ENCODE peak calls at places on chromosomes 13 and 19, in nine cellular contexts. L is posterior vena cava, A is BE2C, J is HFFc6, N is non-pigmented ciliary epithelial cell, W is adipocyte, E is AG08396, Z is NCI-H446, P is hepatic stellate cell. V is an unnamed sample.

GRCh38 chr13:112996671-112997091 is 27.7 kb downstream of the MCF2L start:
- DNase-seq in L (no peak), A (no peak), J (no peak), N (no peak), W (no peak), E (no peak), Z (no peak), P (no peak), V (no peak)

GRCh38 chr13:23344923-23345322 is 88.6 kb downstream of the SACS start:
- DNase-seq in L (no peak), A (no peak), J (no peak), N (no peak), W (no peak), E (no peak), Z (no peak), P (no peak), V (no peak)

GRCh38 chr13:113305208-113305607 is 8.2 kb downstream of the LAMP1 start:
- DNase-seq in L (no peak), A (no peak), J (peak), N (peak), W (peak), E (peak), Z (no peak), P (no peak), V (no peak)

GRCh38 chr19:3024870-3025515 is 4.1 kb downstream of the TLE2 start:
- DNase-seq in L (no peak), A (peak), J (no peak), N (no peak), W (no peak), E (no peak), Z (no peak), P (no peak), V (no peak)

GRCh38 chr19:30117636-30118145 is 175.7 kb downstream of the URI1 start:
- DNase-seq in L (peak), A (no peak), J (no peak), N (no peak), W (no peak), E (no peak), Z (no peak), P (no peak), V (no peak)

GRCh38 chr13:112444001-112444311 is 67.8 kb downstream of the SPACA7 start:
- DNase-seq in L (no peak), A (peak), J (peak), N (no peak), W (peak), E (peak), Z (no peak), P (peak), V (peak)

GRCh38 chr13:77345150-77345780 is 18.4 kb upstream of the MYCBP2 start:
- DNase-seq in L (no peak), A (no peak), J (no peak), N (no peak), W (no peak), E (no peak), Z (no peak), P (no peak), V (no peak)

GRCh38 chr19:40954573-40954972 is 36.5 kb upstream of the CYP2B6 start:
- DNase-seq in L (no peak), A (no peak), J (no peak), N (no peak), W (no peak), E (no peak), Z (no peak), P (no peak), V (no peak)

GRCh38 chr13:99335087-99335486 is 27.9 kb upstream of the GPR183 start:
- DNase-seq in L (no peak), A (no peak), J (no peak), N (no peak), W (no peak), E (no peak), Z (no peak), P (no peak), V (no peak)

GRCh38 chr13:44307255-44307654 is 66.4 kb upstream of the SERP2 start:
- DNase-seq in L (no peak), A (no peak), J (no peak), N (no peak), W (no peak), E (no peak), Z (no peak), P (no peak), V (no peak)

GRCh38 chr19:708154-709141 is at the start of gene PALM:
- DNase-seq in L (no peak), A (peak), J (no peak), N (no peak), W (peak), E (no peak), Z (no peak), P (no peak), V (no peak)

GRCh38 chr13:40389081-40389641 is 277.3 kb downstream of the FOXO1 start:
- DNase-seq in L (no peak), A (no peak), J (no peak), N (no peak), W (no peak), E (no peak), Z (no peak), P (no peak), V (no peak)

GRCh38 chr19:27974082-27974513 is 1238.9 kb downstream of the UQCRFS1 start:
- DNase-seq in L (no peak), A (no peak), J (peak), N (no peak), W (peak), E (no peak), Z (no peak), P (no peak), V (peak)

GRCh38 chr13:110944121-110944967 is 29.5 kb upstream of the ANKRD10 start:
- DNase-seq in L (no peak), A (peak), J (peak), N (no peak), W (peak), E (peak), Z (no peak), P (peak), V (peak)

GRCh38 chr13:58397596-58398387 is 766.2 kb downstream of the PCDH17 start:
- DNase-seq in L (peak), A (no peak), J (no peak), N (no peak), W (no peak), E (no peak), Z (no peak), P (no peak), V (no peak)

GRCh38 chr13:73721571-73721970 is 412.6 kb downstream of the KLF12 start:
- DNase-seq in L (no peak), A (no peak), J (no peak), N (no peak), W (no peak), E (no peak), Z (no peak), P (no peak), V (no peak)

GRCh38 chr19:45528744-45529453 is 21.6 kb downstream of the VASP start:
- DNase-seq in L (no peak), A (peak), J (no peak), N (no peak), W (no peak), E (no peak), Z (no peak), P (no peak), V (no peak)

GRCh38 chr19:35347171-35347929 is at the start of gene FFAR1:
- DNase-seq in L (peak), A (no peak), J (no peak), N (no peak), W (no peak), E (no peak), Z (no peak), P (no peak), V (no peak)

GRCh38 chr13:37443538-37443937 is 155.0 kb downstream of the POSTN start:
- DNase-seq in L (no peak), A (no peak), J (peak), N (peak), W (peak), E (peak), Z (no peak), P (peak), V (peak)

GRCh38 chr19:48629599-48630288 is 7.4 kb downstream of the DBP start:
- DNase-seq in L (no peak), A (peak), J (no peak), N (no peak), W (no peak), E (no peak), Z (no peak), P (no peak), V (no peak)